ENCODE peak calls at places on chromosomes 6 and 20, in seven cellular contexts. One of them, this sample, is unnamed.

GRCh38 chr20:58054082-58054481 is 174.4 kb downstream of the ANKRD60 start:
- DNase-seq in Peyer's patch: no peak
- DNase-seq in stomach: no peak
- DNase-seq in PC-3: no peak
- DNase-seq in mucosa of descending colon: no peak
- DNase-seq in HFF-Myc: no peak
- DNase-seq in mammary epithelial cell: no peak
- DNase-seq in this sample: no peak

GRCh38 chr20:4720977-4721349 is 746 bp upstream of the PRND start:
- DNase-seq in mucosa of descending colon: no peak
- DNase-seq in PC-3: no peak
- DNase-seq in Peyer's patch: no peak
- DNase-seq in stomach: no peak
- DNase-seq in mammary epithelial cell: no peak
- DNase-seq in HFF-Myc: no peak
- DNase-seq in this sample: no peak

GRCh38 chr6:31797607-31798006 is 2.1 kb upstream of the VARS1 start:
- DNase-seq in Peyer's patch: no peak
- DNase-seq in stomach: no peak
- DNase-seq in HFF-Myc: no peak
- DNase-seq in mucosa of descending colon: no peak
- DNase-seq in mammary epithelial cell: no peak
- DNase-seq in PC-3: no peak
- DNase-seq in this sample: no peak

GRCh38 chr20:53677447-53678314 is 84.0 kb upstream of the ZNF217 start:
- DNase-seq in stomach: peak
- DNase-seq in Peyer's patch: no peak
- DNase-seq in HFF-Myc: no peak
- DNase-seq in PC-3: no peak
- DNase-seq in mammary epithelial cell: no peak
- DNase-seq in mucosa of descending colon: peak
- DNase-seq in this sample: no peak

GRCh38 chr20:35121186-35121585 is 25.9 kb downstream of the EDEM2 start:
- DNase-seq in Peyer's patch: no peak
- DNase-seq in stomach: no peak
- DNase-seq in mammary epithelial cell: no peak
- DNase-seq in HFF-Myc: no peak
- DNase-seq in PC-3: no peak
- DNase-seq in mucosa of descending colon: no peak
- DNase-seq in this sample: no peak

GRCh38 chr6:111565316-111566221 is 40.1 kb downstream of the TRAF3IP2 start:
- DNase-seq in mammary epithelial cell: no peak
- DNase-seq in HFF-Myc: no peak
- DNase-seq in PC-3: peak
- DNase-seq in stomach: no peak
- DNase-seq in Peyer's patch: no peak
- DNase-seq in mucosa of descending colon: peak
- DNase-seq in this sample: no peak

GRCh38 chr6:110934499-110934898 is 24.0 kb upstream of the GTF3C6 start:
- DNase-seq in PC-3: no peak
- DNase-seq in stomach: no peak
- DNase-seq in Peyer's patch: no peak
- DNase-seq in mucosa of descending colon: no peak
- DNase-seq in HFF-Myc: no peak
- DNase-seq in mammary epithelial cell: no peak
- DNase-seq in this sample: no peak

GRCh38 chr6:87070750-87071149 is 24.2 kb downstream of the CGA start:
- DNase-seq in stomach: no peak
- DNase-seq in HFF-Myc: no peak
- DNase-seq in mucosa of descending colon: peak
- DNase-seq in Peyer's patch: no peak
- DNase-seq in PC-3: no peak
- DNase-seq in mammary epithelial cell: no peak
- DNase-seq in this sample: no peak

GRCh38 chr20:25686081-25687077 is 10.3 kb downstream of the ZNF337 start:
- DNase-seq in PC-3: no peak
- DNase-seq in mucosa of descending colon: no peak
- DNase-seq in Peyer's patch: no peak
- DNase-seq in mammary epithelial cell: no peak
- DNase-seq in HFF-Myc: no peak
- DNase-seq in stomach: no peak
- DNase-seq in this sample: no peak

GRCh38 chr6:36334343-36334742 is 2.3 kb downstream of the BNIP5 start:
- DNase-seq in mucosa of descending colon: peak
- DNase-seq in stomach: no peak
- DNase-seq in HFF-Myc: no peak
- DNase-seq in Peyer's patch: no peak
- DNase-seq in mammary epithelial cell: no peak
- DNase-seq in PC-3: no peak
- DNase-seq in this sample: no peak

GRCh38 chr6:3784423-3784822 is 32.9 kb upstream of the PXDC1 start:
- DNase-seq in stomach: no peak
- DNase-seq in mammary epithelial cell: no peak
- DNase-seq in HFF-Myc: no peak
- DNase-seq in PC-3: no peak
- DNase-seq in mucosa of descending colon: no peak
- DNase-seq in Peyer's patch: no peak
- DNase-seq in this sample: no peak

GRCh38 chr6:119865466-119866350 is 516.1 kb upstream of the MAN1A1 start:
- DNase-seq in HFF-Myc: no peak
- DNase-seq in mucosa of descending colon: no peak
- DNase-seq in stomach: no peak
- DNase-seq in PC-3: peak
- DNase-seq in mammary epithelial cell: peak
- DNase-seq in Peyer's patch: no peak
- DNase-seq in this sample: no peak

GRCh38 chr20:16580127-16580526 is 6.9 kb upstream of the KIF16B start:
- DNase-seq in stomach: no peak
- DNase-seq in mammary epithelial cell: peak
- DNase-seq in PC-3: peak
- DNase-seq in mucosa of descending colon: peak
- DNase-seq in Peyer's patch: no peak
- DNase-seq in HFF-Myc: no peak
- DNase-seq in this sample: no peak

GRCh38 chr6:16673011-16673797 is 88.1 kb downstream of the ATXN1 start:
- DNase-seq in HFF-Myc: no peak
- DNase-seq in PC-3: no peak
- DNase-seq in mammary epithelial cell: no peak
- DNase-seq in Peyer's patch: no peak
- DNase-seq in stomach: no peak
- DNase-seq in mucosa of descending colon: no peak
- DNase-seq in this sample: no peak

GRCh38 chr6:36822506-36823269 is 16.6 kb downstream of the CPNE5 start:
- DNase-seq in mammary epithelial cell: no peak
- DNase-seq in stomach: no peak
- DNase-seq in Peyer's patch: no peak
- DNase-seq in PC-3: no peak
- DNase-seq in HFF-Myc: no peak
- DNase-seq in mucosa of descending colon: no peak
- DNase-seq in this sample: no peak

GRCh38 chr20:59571591-59572314 is 32.6 kb upstream of the PHACTR3 start:
- DNase-seq in PC-3: peak
- DNase-seq in mammary epithelial cell: peak
- DNase-seq in Peyer's patch: peak
- DNase-seq in HFF-Myc: no peak
- DNase-seq in mucosa of descending colon: peak
- DNase-seq in stomach: peak
- DNase-seq in this sample: peak

GRCh38 chr6:24584390-24584735 is 61.6 kb downstream of the KIAA0319 start:
- DNase-seq in Peyer's patch: no peak
- DNase-seq in PC-3: no peak
- DNase-seq in stomach: no peak
- DNase-seq in HFF-Myc: no peak
- DNase-seq in mucosa of descending colon: no peak
- DNase-seq in mammary epithelial cell: no peak
- DNase-seq in this sample: no peak

GRCh38 chr6:122289721-122290501 is 109.5 kb upstream of the HSF2 start:
- DNase-seq in PC-3: peak
- DNase-seq in stomach: no peak
- DNase-seq in Peyer's patch: no peak
- DNase-seq in HFF-Myc: no peak
- DNase-seq in mammary epithelial cell: no peak
- DNase-seq in mucosa of descending colon: no peak
- DNase-seq in this sample: no peak

GRCh38 chr20:36645998-36646397 is at the start of gene SLA2:
- DNase-seq in mucosa of descending colon: peak
- DNase-seq in PC-3: no peak
- DNase-seq in mammary epithelial cell: no peak
- DNase-seq in HFF-Myc: no peak
- DNase-seq in stomach: peak
- DNase-seq in Peyer's patch: no peak
- DNase-seq in this sample: no peak

GRCh38 chr6:29753309-29753644 is 30.0 kb downstream of the HLA-F start:
- DNase-seq in HFF-Myc: no peak
- DNase-seq in Peyer's patch: no peak
- DNase-seq in mammary epithelial cell: no peak
- DNase-seq in PC-3: no peak
- DNase-seq in stomach: no peak
- DNase-seq in mucosa of descending colon: no peak
- DNase-seq in this sample: no peak

GRCh38 chr6:29749668-29750067 is 26.4 kb downstream of the HLA-F start:
- DNase-seq in HFF-Myc: no peak
- DNase-seq in mammary epithelial cell: no peak
- DNase-seq in Peyer's patch: no peak
- DNase-seq in PC-3: no peak
- DNase-seq in stomach: no peak
- DNase-seq in mucosa of descending colon: no peak
- DNase-seq in this sample: no peak

GRCh38 chr6:29750709-29751108 is 27.5 kb downstream of the HLA-F start:
- DNase-seq in mammary epithelial cell: no peak
- DNase-seq in Peyer's patch: no peak
- DNase-seq in HFF-Myc: no peak
- DNase-seq in stomach: no peak
- DNase-seq in PC-3: no peak
- DNase-seq in mucosa of descending colon: no peak
- DNase-seq in this sample: no peak

GRCh38 chr6:29752451-29753308 is 29.4 kb downstream of the HLA-F start:
- DNase-seq in HFF-Myc: peak
- DNase-seq in PC-3: peak
- DNase-seq in Peyer's patch: peak
- DNase-seq in mucosa of descending colon: peak
- DNase-seq in mammary epithelial cell: peak
- DNase-seq in stomach: peak
- DNase-seq in this sample: peak

GRCh38 chr6:29751480-29751879 is 28.2 kb downstream of the HLA-F start:
- DNase-seq in HFF-Myc: no peak
- DNase-seq in Peyer's patch: no peak
- DNase-seq in mucosa of descending colon: no peak
- DNase-seq in PC-3: no peak
- DNase-seq in mammary epithelial cell: no peak
- DNase-seq in stomach: no peak
- DNase-seq in this sample: no peak
- H3K4me3 ChIP-seq in HFF-Myc: peak
- H3K4me3 ChIP-seq in Peyer's patch: no peak
- H3K4me3 ChIP-seq in mucosa of descending colon: no peak
- H3K4me3 ChIP-seq in PC-3: peak
- H3K4me3 ChIP-seq in mammary epithelial cell: peak
- H3K4me3 ChIP-seq in stomach: no peak
- H3K4me3 ChIP-seq in this sample: no peak

DNA sequence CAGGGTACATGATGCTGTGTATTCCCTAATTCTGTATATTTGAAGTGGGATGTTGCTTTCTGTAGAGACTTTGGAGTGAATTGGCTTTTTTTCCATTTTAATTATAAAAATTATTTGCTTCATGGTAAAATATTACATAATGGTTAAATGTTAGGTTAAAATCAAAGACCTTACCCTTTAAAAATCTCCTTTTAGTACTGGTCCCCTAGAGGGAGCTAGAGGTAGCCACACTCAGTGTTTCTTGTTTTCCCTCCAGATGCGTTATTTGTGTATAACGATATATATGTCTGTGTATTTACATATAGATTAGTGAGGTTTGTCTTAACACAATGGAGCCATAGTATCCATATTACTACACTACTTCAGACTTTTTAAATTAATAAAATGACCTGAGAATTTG is 146.7 kb downstream of the PLCB4 start:
- DNase-seq in HFF-Myc: no peak
- DNase-seq in Peyer's patch: no peak
- DNase-seq in PC-3: peak
- DNase-seq in stomach: no peak
- DNase-seq in mucosa of descending colon: no peak
- DNase-seq in mammary epithelial cell: no peak
- DNase-seq in this sample: no peak
- TF ChIP-seq CTCF in HFF-Myc: peak
- TF ChIP-seq CTCF in Peyer's patch: peak
- TF ChIP-seq CTCF in PC-3: peak
- TF ChIP-seq CTCF in stomach: no peak
- TF ChIP-seq CTCF in mucosa of descending colon: no peak
- TF ChIP-seq CTCF in mammary epithelial cell: peak
- TF ChIP-seq CTCF in this sample: no peak

DNA sequence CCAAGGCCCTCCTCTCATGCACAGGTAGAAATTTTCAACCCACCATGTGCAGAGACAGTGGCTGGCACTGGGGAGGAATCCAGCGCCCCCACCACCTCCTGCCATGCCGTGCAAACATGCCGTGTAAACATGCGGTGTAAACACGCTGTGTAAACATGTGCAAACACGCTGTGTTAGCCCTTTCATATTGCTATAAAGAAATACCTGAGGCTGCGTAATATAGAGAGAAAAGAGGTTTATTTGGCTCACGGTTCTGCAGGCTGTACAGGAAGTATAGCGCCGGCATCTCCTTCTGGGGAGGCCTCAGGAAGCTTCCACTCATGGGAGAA is 218.3 kb downstream of the TAF4 start:
- DNase-seq in Peyer's patch: no peak
- DNase-seq in stomach: no peak
- DNase-seq in mammary epithelial cell: no peak
- DNase-seq in mucosa of descending colon: no peak
- DNase-seq in HFF-Myc: no peak
- DNase-seq in PC-3: no peak
- DNase-seq in this sample: no peak
- H3K4me3 ChIP-seq in Peyer's patch: no peak
- H3K4me3 ChIP-seq in stomach: no peak
- H3K4me3 ChIP-seq in mammary epithelial cell: no peak
- H3K4me3 ChIP-seq in mucosa of descending colon: no peak
- H3K4me3 ChIP-seq in HFF-Myc: no peak
- H3K4me3 ChIP-seq in PC-3: no peak
- H3K4me3 ChIP-seq in this sample: no peak

DNA sequence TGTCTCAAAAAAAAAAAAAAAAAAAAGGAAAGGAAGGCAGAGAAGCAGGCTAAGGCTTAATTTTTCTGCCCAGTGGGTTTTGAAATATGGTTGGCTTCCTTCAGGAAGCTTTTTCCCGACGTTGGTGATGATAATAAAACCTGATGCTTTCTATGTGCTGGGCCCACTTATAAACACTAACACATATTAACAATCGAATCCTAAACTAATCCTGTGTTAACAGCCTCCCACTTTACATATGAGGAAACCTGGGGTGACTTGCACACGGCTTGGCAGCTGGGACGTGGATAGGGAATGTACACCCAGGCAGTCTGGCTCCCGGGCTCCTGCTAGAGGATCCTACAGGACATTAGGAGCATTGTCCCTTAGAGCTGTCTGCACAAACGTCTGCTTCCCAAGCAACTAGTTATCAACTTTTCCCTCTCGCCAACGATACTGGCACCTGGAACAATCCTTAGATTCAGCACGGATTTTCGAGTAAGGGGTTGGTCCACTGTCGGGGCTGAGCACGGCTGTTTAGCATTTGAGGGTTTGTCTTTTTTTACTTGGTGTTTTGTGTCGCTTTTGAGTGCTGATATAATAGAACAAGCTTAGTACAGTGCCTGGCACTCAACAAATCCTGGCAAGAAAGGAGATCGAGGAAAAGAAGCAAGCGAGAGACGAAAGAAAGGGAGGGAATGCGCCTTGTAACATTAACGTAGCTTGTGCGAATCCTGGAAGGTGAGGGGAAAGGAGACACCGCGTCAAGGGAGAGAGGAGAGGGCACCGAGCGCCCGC is 622 bp upstream of the KIZ start:
- DNase-seq in PC-3: peak
- DNase-seq in mammary epithelial cell: peak
- DNase-seq in stomach: peak
- DNase-seq in mucosa of descending colon: peak
- DNase-seq in Peyer's patch: peak
- DNase-seq in HFF-Myc: peak
- DNase-seq in this sample: no peak
- TF ChIP-seq CTCF in PC-3: peak
- TF ChIP-seq CTCF in mammary epithelial cell: no peak
- TF ChIP-seq CTCF in stomach: no peak
- TF ChIP-seq CTCF in mucosa of descending colon: no peak
- TF ChIP-seq CTCF in Peyer's patch: peak
- TF ChIP-seq CTCF in HFF-Myc: no peak
- TF ChIP-seq CTCF in this sample: no peak